ENCODE peak calls at places on chromosome 22, in five cellular contexts. One of them, this sample, is unnamed.

GRCh38 chr22:37566903-37567798 is 6.9 kb downstream of the CDC42EP1 start:
- DNase-seq in Right ventricle myocardium superior: peak
- DNase-seq in activated CD4-positive, alpha-beta T cell treated with anti-CD3 and anti-CD28 coated beads for 48 hours: peak
- DNase-seq in Calu3: peak
- DNase-seq in stimulated activated CD8-positive, alpha-beta memory T cell treated with anti-CD3 and anti-CD28 coated beads, Interleukin-4, amount 100 ng/mL, for 48 hours: peak
- DNase-seq in this sample: peak

GRCh38 chr22:46367707-46368191 is 32.2 kb downstream of the TRMU start:
- DNase-seq in Right ventricle myocardium superior: peak
- DNase-seq in Calu3: peak
- DNase-seq in stimulated activated CD8-positive, alpha-beta memory T cell treated with anti-CD3 and anti-CD28 coated beads, Interleukin-4, amount 100 ng/mL, for 48 hours: peak
- DNase-seq in activated CD4-positive, alpha-beta T cell treated with anti-CD3 and anti-CD28 coated beads for 48 hours: peak
- DNase-seq in this sample: peak

GRCh38 chr22:20952544-20953341 is 14.3 kb upstream of the AIFM3 start:
- DNase-seq in Right ventricle myocardium superior: no peak
- DNase-seq in Calu3: no peak
- DNase-seq in activated CD4-positive, alpha-beta T cell treated with anti-CD3 and anti-CD28 coated beads for 48 hours: no peak
- DNase-seq in stimulated activated CD8-positive, alpha-beta memory T cell treated with anti-CD3 and anti-CD28 coated beads, Interleukin-4, amount 100 ng/mL, for 48 hours: no peak
- DNase-seq in this sample: peak

GRCh38 chr22:21855715-21856114 is 11.7 kb downstream of the MAPK1 start:
- DNase-seq in activated CD4-positive, alpha-beta T cell treated with anti-CD3 and anti-CD28 coated beads for 48 hours: no peak
- DNase-seq in stimulated activated CD8-positive, alpha-beta memory T cell treated with anti-CD3 and anti-CD28 coated beads, Interleukin-4, amount 100 ng/mL, for 48 hours: no peak
- DNase-seq in Calu3: no peak
- DNase-seq in Right ventricle myocardium superior: no peak
- DNase-seq in this sample: no peak

GRCh38 chr22:39117585-39118191 is 20.6 kb downstream of the APOBEC3H start:
- DNase-seq in Calu3: peak
- DNase-seq in activated CD4-positive, alpha-beta T cell treated with anti-CD3 and anti-CD28 coated beads for 48 hours: peak
- DNase-seq in Right ventricle myocardium superior: no peak
- DNase-seq in stimulated activated CD8-positive, alpha-beta memory T cell treated with anti-CD3 and anti-CD28 coated beads, Interleukin-4, amount 100 ng/mL, for 48 hours: peak
- DNase-seq in this sample: peak

GRCh38 chr22:39645532-39645931 is 75.0 kb downstream of the CACNA1I start:
- DNase-seq in Right ventricle myocardium superior: no peak
- DNase-seq in Calu3: no peak
- DNase-seq in stimulated activated CD8-positive, alpha-beta memory T cell treated with anti-CD3 and anti-CD28 coated beads, Interleukin-4, amount 100 ng/mL, for 48 hours: no peak
- DNase-seq in activated CD4-positive, alpha-beta T cell treated with anti-CD3 and anti-CD28 coated beads for 48 hours: no peak
- DNase-seq in this sample: no peak

GRCh38 chr22:47207846-47208554 is 445.6 kb downstream of the TBC1D22A start:
- DNase-seq in activated CD4-positive, alpha-beta T cell treated with anti-CD3 and anti-CD28 coated beads for 48 hours: no peak
- DNase-seq in Calu3: no peak
- DNase-seq in stimulated activated CD8-positive, alpha-beta memory T cell treated with anti-CD3 and anti-CD28 coated beads, Interleukin-4, amount 100 ng/mL, for 48 hours: peak
- DNase-seq in Right ventricle myocardium superior: no peak
- DNase-seq in this sample: peak

GRCh38 chr22:24146190-24146616 is 35.1 kb upstream of the SUSD2 start:
- DNase-seq in Right ventricle myocardium superior: peak
- DNase-seq in stimulated activated CD8-positive, alpha-beta memory T cell treated with anti-CD3 and anti-CD28 coated beads, Interleukin-4, amount 100 ng/mL, for 48 hours: no peak
- DNase-seq in Calu3: peak
- DNase-seq in activated CD4-positive, alpha-beta T cell treated with anti-CD3 and anti-CD28 coated beads for 48 hours: peak
- DNase-seq in this sample: peak

GRCh38 chr22:33723915-33724314 is 196.4 kb downstream of the LARGE1 start:
- DNase-seq in Calu3: no peak
- DNase-seq in stimulated activated CD8-positive, alpha-beta memory T cell treated with anti-CD3 and anti-CD28 coated beads, Interleukin-4, amount 100 ng/mL, for 48 hours: no peak
- DNase-seq in Right ventricle myocardium superior: peak
- DNase-seq in activated CD4-positive, alpha-beta T cell treated with anti-CD3 and anti-CD28 coated beads for 48 hours: no peak
- DNase-seq in this sample: no peak

GRCh38 chr22:43750751-43751150 is 61.4 kb downstream of the EFCAB6 start:
- DNase-seq in Calu3: no peak
- DNase-seq in Right ventricle myocardium superior: no peak
- DNase-seq in activated CD4-positive, alpha-beta T cell treated with anti-CD3 and anti-CD28 coated beads for 48 hours: no peak
- DNase-seq in stimulated activated CD8-positive, alpha-beta memory T cell treated with anti-CD3 and anti-CD28 coated beads, Interleukin-4, amount 100 ng/mL, for 48 hours: no peak
- DNase-seq in this sample: no peak

GRCh38 chr22:21937041-21937820 is 15.4 kb downstream of the PPM1F start:
- DNase-seq in Right ventricle myocardium superior: peak
- DNase-seq in Calu3: peak
- DNase-seq in activated CD4-positive, alpha-beta T cell treated with anti-CD3 and anti-CD28 coated beads for 48 hours: no peak
- DNase-seq in stimulated activated CD8-positive, alpha-beta memory T cell treated with anti-CD3 and anti-CD28 coated beads, Interleukin-4, amount 100 ng/mL, for 48 hours: no peak
- DNase-seq in this sample: peak

GRCh38 chr22:41365425-41365824 is 16.3 kb upstream of the TEF start:
- DNase-seq in Calu3: no peak
- DNase-seq in Right ventricle myocardium superior: no peak
- DNase-seq in stimulated activated CD8-positive, alpha-beta memory T cell treated with anti-CD3 and anti-CD28 coated beads, Interleukin-4, amount 100 ng/mL, for 48 hours: no peak
- DNase-seq in activated CD4-positive, alpha-beta T cell treated with anti-CD3 and anti-CD28 coated beads for 48 hours: no peak
- DNase-seq in this sample: no peak

GRCh38 chr22:48391820-48392219 is 1435.9 kb downstream of the BRD1 start:
- DNase-seq in stimulated activated CD8-positive, alpha-beta memory T cell treated with anti-CD3 and anti-CD28 coated beads, Interleukin-4, amount 100 ng/mL, for 48 hours: no peak
- DNase-seq in Calu3: no peak
- DNase-seq in Right ventricle myocardium superior: no peak
- DNase-seq in activated CD4-positive, alpha-beta T cell treated with anti-CD3 and anti-CD28 coated beads for 48 hours: no peak
- DNase-seq in this sample: no peak

GRCh38 chr22:45468872-45469572 is 33.7 kb upstream of the FBLN1 start:
- DNase-seq in activated CD4-positive, alpha-beta T cell treated with anti-CD3 and anti-CD28 coated beads for 48 hours: no peak
- DNase-seq in Right ventricle myocardium superior: no peak
- DNase-seq in stimulated activated CD8-positive, alpha-beta memory T cell treated with anti-CD3 and anti-CD28 coated beads, Interleukin-4, amount 100 ng/mL, for 48 hours: no peak
- DNase-seq in Calu3: no peak
- DNase-seq in this sample: no peak

GRCh38 chr22:38074181-38075104 is 9.5 kb downstream of the SLC16A8 start:
- DNase-seq in activated CD4-positive, alpha-beta T cell treated with anti-CD3 and anti-CD28 coated beads for 48 hours: no peak
- DNase-seq in Calu3: no peak
- DNase-seq in stimulated activated CD8-positive, alpha-beta memory T cell treated with anti-CD3 and anti-CD28 coated beads, Interleukin-4, amount 100 ng/mL, for 48 hours: no peak
- DNase-seq in Right ventricle myocardium superior: peak
- DNase-seq in this sample: no peak

GRCh38 chr22:48287031-48287430 is 1524.6 kb downstream of the TBC1D22A start:
- DNase-seq in activated CD4-positive, alpha-beta T cell treated with anti-CD3 and anti-CD28 coated beads for 48 hours: no peak
- DNase-seq in Calu3: no peak
- DNase-seq in Right ventricle myocardium superior: no peak
- DNase-seq in stimulated activated CD8-positive, alpha-beta memory T cell treated with anti-CD3 and anti-CD28 coated beads, Interleukin-4, amount 100 ng/mL, for 48 hours: no peak
- DNase-seq in this sample: no peak

GRCh38 chr22:17194213-17194612 is 25.0 kb downstream of the ADA2 start:
- DNase-seq in Calu3: no peak
- DNase-seq in stimulated activated CD8-positive, alpha-beta memory T cell treated with anti-CD3 and anti-CD28 coated beads, Interleukin-4, amount 100 ng/mL, for 48 hours: no peak
- DNase-seq in Right ventricle myocardium superior: no peak
- DNase-seq in activated CD4-positive, alpha-beta T cell treated with anti-CD3 and anti-CD28 coated beads for 48 hours: no peak
- DNase-seq in this sample: no peak

GRCh38 chr22:47375621-47376321 is 613.3 kb downstream of the TBC1D22A start:
- DNase-seq in activated CD4-positive, alpha-beta T cell treated with anti-CD3 and anti-CD28 coated beads for 48 hours: no peak
- DNase-seq in Calu3: no peak
- DNase-seq in stimulated activated CD8-positive, alpha-beta memory T cell treated with anti-CD3 and anti-CD28 coated beads, Interleukin-4, amount 100 ng/mL, for 48 hours: no peak
- DNase-seq in Right ventricle myocardium superior: no peak
- DNase-seq in this sample: peak

GRCh38 chr22:17881366-17881765 is 107.1 kb upstream of the BID start:
- DNase-seq in Right ventricle myocardium superior: no peak
- DNase-seq in stimulated activated CD8-positive, alpha-beta memory T cell treated with anti-CD3 and anti-CD28 coated beads, Interleukin-4, amount 100 ng/mL, for 48 hours: no peak
- DNase-seq in activated CD4-positive, alpha-beta T cell treated with anti-CD3 and anti-CD28 coated beads for 48 hours: no peak
- DNase-seq in Calu3: no peak
- DNase-seq in this sample: no peak

GRCh38 chr22:47162865-47163264 is 400.4 kb downstream of the TBC1D22A start:
- DNase-seq in stimulated activated CD8-positive, alpha-beta memory T cell treated with anti-CD3 and anti-CD28 coated beads, Interleukin-4, amount 100 ng/mL, for 48 hours: no peak
- DNase-seq in Calu3: no peak
- DNase-seq in activated CD4-positive, alpha-beta T cell treated with anti-CD3 and anti-CD28 coated beads for 48 hours: no peak
- DNase-seq in Right ventricle myocardium superior: peak
- DNase-seq in this sample: peak

GRCh38 chr22:50542416-50542927 is 3.2 kb upstream of the KLHDC7B start:
- DNase-seq in Right ventricle myocardium superior: no peak
- DNase-seq in activated CD4-positive, alpha-beta T cell treated with anti-CD3 and anti-CD28 coated beads for 48 hours: peak
- DNase-seq in Calu3: no peak
- DNase-seq in stimulated activated CD8-positive, alpha-beta memory T cell treated with anti-CD3 and anti-CD28 coated beads, Interleukin-4, amount 100 ng/mL, for 48 hours: peak
- DNase-seq in this sample: peak

GRCh38 chr22:46007848-46008261 is 30.9 kb upstream of the WNT7B start:
- DNase-seq in Right ventricle myocardium superior: peak
- DNase-seq in Calu3: no peak
- DNase-seq in activated CD4-positive, alpha-beta T cell treated with anti-CD3 and anti-CD28 coated beads for 48 hours: no peak
- DNase-seq in stimulated activated CD8-positive, alpha-beta memory T cell treated with anti-CD3 and anti-CD28 coated beads, Interleukin-4, amount 100 ng/mL, for 48 hours: no peak
- DNase-seq in this sample: peak

GRCh38 chr22:31046591-31047226 is 34.4 kb upstream of the SMTN start:
- DNase-seq in activated CD4-positive, alpha-beta T cell treated with anti-CD3 and anti-CD28 coated beads for 48 hours: no peak
- DNase-seq in Right ventricle myocardium superior: peak
- DNase-seq in Calu3: no peak
- DNase-seq in stimulated activated CD8-positive, alpha-beta memory T cell treated with anti-CD3 and anti-CD28 coated beads, Interleukin-4, amount 100 ng/mL, for 48 hours: no peak
- DNase-seq in this sample: peak

GRCh38 chr22:20418211-20418788 is 19.3 kb downstream of the SCARF2 start:
- DNase-seq in Calu3: peak
- DNase-seq in stimulated activated CD8-positive, alpha-beta memory T cell treated with anti-CD3 and anti-CD28 coated beads, Interleukin-4, amount 100 ng/mL, for 48 hours: peak
- DNase-seq in activated CD4-positive, alpha-beta T cell treated with anti-CD3 and anti-CD28 coated beads for 48 hours: peak
- DNase-seq in Right ventricle myocardium superior: peak
- DNase-seq in this sample: peak

This sample was measured in spleen.